ENCODE peak calls at places on chromosomes 6 and 20, in four cellular contexts. B is CD4-positive, alpha-beta memory T cell; F is right cardiac atrium; V is transverse colon. T is an unnamed sample. For H3K4me1, the result is how much of the 10 kb centered on the place peaks cover.

GRCh38 chr6:104118274-104118673 is 741.4 kb downstream of the HACE1 start:
- DNase-seq in B (no peak), V (no peak), F (no peak), T (no peak)

GRCh38 chr6:104253236-104253635 is 606.5 kb downstream of the HACE1 start:
- DNase-seq in V (no peak), F (no peak), B (no peak), T (no peak)

GRCh38 chr20:63317601-63318291 is 24.8 kb downstream of the COL20A1 start:
- DNase-seq in V (no peak), B (no peak), F (no peak), T (no peak)

GRCh38 chr6:19795211-19795610 is 42.0 kb upstream of the ID4 start:
- DNase-seq in V (no peak), B (no peak), F (no peak), T (no peak)

GRCh38 chr6:159890201-159890600 is 587 bp upstream of the MAS1 start:
- DNase-seq in F (no peak), V (no peak), B (no peak), T (no peak)

GRCh38 chr6:148599967-148600426 is 146.8 kb upstream of the UST start:
- DNase-seq in F (no peak), B (no peak), V (no peak), T (no peak)

GRCh38 chr6:105909084-105909483 is 177.1 kb upstream of the PRDM1 start:
- DNase-seq in V (no peak), B (no peak), F (no peak), T (no peak)

GRCh38 chr20:7841967-7842301 is 98.3 kb downstream of the HAO1 start:
- DNase-seq in V (no peak), F (peak), B (no peak), T (no peak)

GRCh38 chr6:139868576-139868975 is 494.1 kb upstream of the CITED2 start:
- DNase-seq in V (no peak), B (no peak), F (no peak), T (no peak)

GRCh38 chr6:126716012-126716411 is 376.1 kb downstream of the CENPW start:
- DNase-seq in V (no peak), F (no peak), B (no peak), T (no peak)

GRCh38 chr6:142441716-142442115 is 139.9 kb downstream of the ADGRG6 start:
- DNase-seq in V (no peak), B (no peak), F (no peak), T (no peak)

GRCh38 chr6:37784585-37784967 is 35.0 kb upstream of the ZFAND3 start:
- DNase-seq in F (no peak), B (no peak), V (no peak), T (peak)

GRCh38 chr20:48657426-48658197 is 170.2 kb downstream of the PREX1 start:
- DNase-seq in F (peak), V (peak), B (peak), T (peak)

GRCh38 chr20:48658198-48658476 is 169.7 kb downstream of the PREX1 start:
- DNase-seq in V (no peak), F (no peak), B (no peak), T (no peak)

GRCh38 chr20:48659888-48660287 is 167.9 kb downstream of the PREX1 start:
- DNase-seq in B (no peak), V (no peak), F (no peak), T (no peak)

GRCh38 chr20:48656661-48657211 is 171.1 kb downstream of the PREX1 start:
- DNase-seq in B (no peak), F (no peak), V (no peak), T (no peak)

GRCh38 chr20:48658505-48658904 is 169.3 kb downstream of the PREX1 start:
- DNase-seq in F (no peak), V (no peak), B (no peak), T (no peak)
- H3K4me1 ChIP-seq in F (under half), V (under half), B (under half), T (under half)

GRCh38 chr6:56370591-56371198 is 123.3 kb upstream of the COL21A1 start:
- DNase-seq in F (no peak), V (peak), B (no peak), T (peak)
- H3K4me3 ChIP-seq in F (no peak), V (no peak), B (no peak), T (no peak)

GRCh38 chr6:163474581-163474980 is 60.1 kb downstream of the QKI start:
- DNase-seq in V (no peak), B (no peak), F (no peak), T (no peak)
- H3K4me1 ChIP-seq in V (under half), B (under half), F (under half), T (under half)

DNA sequence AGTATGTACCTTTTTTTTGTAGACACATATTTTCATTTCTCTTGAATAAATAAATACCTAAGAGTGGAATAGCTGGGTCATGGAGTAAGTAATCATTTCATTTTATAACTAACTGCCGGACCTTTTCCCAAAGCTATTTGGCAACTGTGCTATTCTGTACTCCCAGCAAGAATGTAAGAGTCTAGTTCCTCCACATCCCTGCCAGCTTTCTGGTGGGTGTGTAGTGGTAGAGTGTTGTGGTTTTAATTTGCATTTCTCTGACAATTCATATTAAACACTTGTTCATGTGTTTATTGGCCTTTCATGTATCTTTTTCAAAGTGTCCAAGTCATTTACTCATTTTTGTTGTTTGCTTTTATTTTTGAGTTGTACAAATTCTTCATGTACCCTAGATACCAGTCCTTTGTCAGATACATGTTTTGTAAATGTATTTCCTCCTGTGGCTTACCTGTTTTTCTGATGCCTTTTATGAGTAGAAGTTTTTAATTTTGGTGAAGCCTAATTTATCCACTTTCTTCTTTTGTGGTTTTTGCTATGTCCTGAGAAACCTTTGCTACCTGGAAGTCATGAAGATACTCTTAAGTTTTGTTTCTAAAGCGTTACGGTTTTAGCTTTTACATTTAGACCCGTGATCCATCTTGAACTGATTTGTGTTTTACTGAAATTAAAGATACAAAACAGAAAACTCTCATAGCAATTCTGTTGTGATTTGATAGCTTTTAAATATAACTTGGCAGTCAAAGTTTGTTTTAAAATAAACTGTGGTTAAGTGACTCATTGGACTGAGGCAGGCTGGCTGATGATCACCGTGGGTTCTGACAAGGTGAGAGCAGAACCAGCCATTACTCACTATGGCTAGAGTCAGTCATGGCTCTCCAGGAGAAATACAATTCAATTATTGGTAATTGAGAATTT is 7.9 kb downstream of the MYLIP start:
- DNase-seq in V (no peak), F (no peak), B (peak), T (no peak)
- H3K4me3 ChIP-seq in V (peak), F (no peak), B (no peak), T (no peak)

GRCh38 chr6:14674458-14674857 is 556.9 kb downstream of the CD83 start:
- DNase-seq in F (no peak), V (no peak), B (no peak), T (no peak)
- H3K4me1 ChIP-seq in F (under half), V (under half), B (under half), T (under half)

T was measured in testis.